ENCODE peak calls at places on chromosome 2, in four cellular contexts. K is GM12878, E is K562, F is HepG2. B is an unnamed sample.

GRCh38 chr2:28979576-28980366 is 1.3 kb upstream of the TOGARAM2 start:
- DNase-seq in F (no peak), K (no peak), E (no peak), B (no peak)

GRCh38 chr2:64808736-64809135 is 155.0 kb upstream of the SERTAD2 start:
- DNase-seq in F (no peak), E (no peak), K (no peak), B (no peak)

GRCh38 chr2:75153221-75153620 is 46.1 kb downstream of the TACR1 start:
- DNase-seq in K (no peak), E (no peak), F (peak; percentile 89), B (no peak)

GRCh38 chr2:29606105-29606871 is 315.1 kb downstream of the ALK start:
- DNase-seq in K (no peak), E (no peak), F (no peak), B (no peak)

GRCh38 chr2:48589170-48589767 is 28.4 kb upstream of the GTF2A1L start:
- DNase-seq in E (peak; percentile 41), K (no peak), F (peak; percentile 33), B (no peak)

GRCh38 chr2:44777542-44777941 is 164.0 kb upstream of the SIX3 start:
- DNase-seq in F (no peak), K (no peak), E (no peak), B (no peak)

GRCh38 chr2:29066989-29067605 is 7.2 kb downstream of the PCARE start:
- DNase-seq in K (no peak), E (no peak), F (no peak), B (no peak)

GRCh38 chr2:133107436-133107835 is 437.4 kb upstream of the LYPD1 start:
- DNase-seq in E (no peak), F (no peak), K (no peak), B (no peak)

GRCh38 chr2:229855116-229855515 is 66.7 kb downstream of the TRIP12 start:
- DNase-seq in F (no peak), E (no peak), K (no peak), B (no peak)

GRCh38 chr2:229858351-229858750 is 63.5 kb downstream of the TRIP12 start:
- DNase-seq in F (no peak), K (no peak), E (no peak), B (no peak)

GRCh38 chr2:229860334-229860733 is 61.5 kb downstream of the TRIP12 start:
- DNase-seq in E (no peak), K (no peak), F (no peak), B (no peak)

GRCh38 chr2:229856416-229856815 is 65.4 kb downstream of the TRIP12 start:
- DNase-seq in F (no peak), E (no peak), K (no peak), B (no peak)

DNA sequence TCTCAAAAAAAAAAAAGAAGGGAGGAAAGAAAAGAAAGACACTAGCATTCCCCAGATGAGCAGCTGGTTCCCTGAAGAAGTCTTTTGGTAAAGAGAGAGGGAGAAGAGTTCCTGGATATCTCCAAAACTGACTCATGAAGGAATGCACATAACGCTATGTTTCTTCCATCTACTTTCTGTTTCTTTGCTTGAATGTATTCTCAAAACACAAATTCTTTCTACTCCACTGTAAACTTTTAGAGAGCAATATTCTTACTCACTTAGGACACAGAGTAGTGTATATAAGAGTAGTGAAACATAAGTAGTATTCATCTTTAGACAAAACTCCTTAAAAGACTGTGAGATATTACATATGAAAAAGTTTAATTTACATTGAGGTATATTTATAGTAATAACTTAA is 64.2 kb downstream of the TRIP12 start:
- DNase-seq in E (no peak), K (no peak), F (no peak), B (no peak)
- TF ChIP-seq TAF1 in E (no peak), K (no peak), F (no peak), B (no peak)

DNA sequence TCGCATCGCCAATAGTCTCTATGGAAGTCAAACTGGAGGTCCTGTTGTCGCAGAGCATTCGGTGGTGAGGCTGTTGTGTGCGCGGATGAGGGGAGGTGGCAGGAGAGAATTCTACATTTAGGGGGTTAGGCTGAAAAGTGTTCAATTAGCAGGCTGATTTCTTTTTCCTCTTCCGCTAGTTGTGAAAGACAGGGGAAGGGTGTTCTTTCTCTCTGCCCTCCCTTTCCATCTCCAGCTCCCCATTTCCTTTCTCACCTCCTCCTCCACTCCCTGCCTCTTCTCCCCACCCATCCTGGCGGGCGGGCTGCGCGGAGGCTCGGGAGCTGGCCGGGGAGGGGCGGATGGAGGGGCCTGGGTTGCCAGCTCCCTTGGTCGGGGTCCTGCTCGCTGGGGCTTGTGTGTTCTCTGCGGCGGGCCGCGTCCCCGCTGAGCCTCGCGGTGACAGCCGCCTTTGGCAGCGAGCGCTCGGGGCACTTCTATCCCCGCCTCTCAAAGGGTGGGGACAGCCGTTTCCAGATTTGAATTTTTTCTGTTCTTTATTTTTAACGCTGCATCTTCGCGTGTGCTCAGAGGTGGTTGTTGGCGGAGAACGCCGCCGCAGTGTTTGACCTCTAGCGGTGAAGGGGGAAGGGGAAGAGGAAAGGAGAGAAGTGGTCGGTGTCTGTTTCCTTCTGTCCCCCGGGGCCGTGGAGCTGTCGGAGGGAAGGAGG is 3.6 kb downstream of the SOX11 start:
- DNase-seq in K (no peak), F (no peak), E (no peak), B (peak; percentile 74)
- TF ChIP-seq EZH2 in K (no peak), F (no peak), E (no peak), B (no peak)

DNA sequence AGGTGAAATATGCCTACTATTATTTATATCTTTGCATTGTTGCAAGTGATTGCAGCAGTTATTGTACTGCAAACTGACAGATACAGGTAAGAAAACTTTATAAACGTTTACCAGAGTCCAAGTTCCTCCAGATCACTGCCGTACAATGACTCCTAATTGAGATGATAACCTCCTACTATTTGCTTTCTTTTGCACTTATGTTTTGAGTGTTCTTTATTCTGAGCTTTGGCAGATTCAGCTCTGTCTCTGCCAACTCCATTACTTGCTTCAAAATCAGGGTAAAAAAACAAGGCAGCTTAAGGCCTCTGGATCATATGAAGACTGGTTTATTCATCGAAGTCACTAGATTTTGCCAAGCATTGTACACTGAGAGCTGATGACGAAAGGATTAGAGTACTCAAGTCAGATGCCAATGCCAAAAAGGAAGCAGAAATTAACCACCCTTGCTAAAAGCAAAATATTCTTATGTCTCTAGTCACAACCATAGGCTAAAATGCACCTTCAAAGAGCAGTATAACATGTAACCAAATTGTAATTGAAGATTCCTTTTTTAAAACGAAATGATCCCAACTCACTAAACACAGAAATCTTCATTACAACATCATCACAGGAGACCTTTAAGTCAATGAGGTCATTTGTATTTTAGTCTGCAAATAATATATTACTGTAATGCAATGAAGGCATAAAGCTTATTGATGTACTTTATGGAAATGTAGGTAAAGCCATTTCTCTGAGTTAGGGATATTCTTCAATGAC is 10.5 kb upstream of the IKZF2 start:
- DNase-seq in K (no peak), F (no peak), E (no peak), B (no peak)
- TF ChIP-seq TAF1 in K (no peak), F (no peak), E (no peak), B (no peak)

GRCh38 chr2:231926180-231926741 is at the start of gene NPPC:
- DNase-seq in K (no peak), E (peak; percentile 56), F (peak; percentile 62), B (peak; percentile 84)

GRCh38 chr2:231926761-231927565 is 767 bp upstream of the NPPC start:
- DNase-seq in K (no peak), F (no peak), E (no peak), B (no peak)

GRCh38 chr2:231923951-231924888 is 2.0 kb downstream of the NPPC start:
- DNase-seq in E (no peak), K (no peak), F (no peak), B (no peak)

GRCh38 chr2:231924889-231925275 is 1.3 kb downstream of the NPPC start:
- DNase-seq in K (no peak), F (no peak), E (no peak), B (no peak)

GRCh38 chr2:231925303-231926179 is 655 bp downstream of the NPPC start:
- DNase-seq in E (peak; percentile 83), K (no peak), F (peak; percentile 73), B (peak; percentile 93)
- TF ChIP-seq EZH2 in E (no peak), K (no peak), F (peak; percentile 1), B (no peak)

GRCh38 chr2:162153608-162154224 is 1.7 kb upstream of the GCG start:
- DNase-seq in K (no peak), E (peak; percentile 12), F (peak; percentile 56), B (peak; percentile 27)
- TF ChIP-seq TAF1 in K (no peak), E (no peak), F (no peak), B (no peak)

DNA sequence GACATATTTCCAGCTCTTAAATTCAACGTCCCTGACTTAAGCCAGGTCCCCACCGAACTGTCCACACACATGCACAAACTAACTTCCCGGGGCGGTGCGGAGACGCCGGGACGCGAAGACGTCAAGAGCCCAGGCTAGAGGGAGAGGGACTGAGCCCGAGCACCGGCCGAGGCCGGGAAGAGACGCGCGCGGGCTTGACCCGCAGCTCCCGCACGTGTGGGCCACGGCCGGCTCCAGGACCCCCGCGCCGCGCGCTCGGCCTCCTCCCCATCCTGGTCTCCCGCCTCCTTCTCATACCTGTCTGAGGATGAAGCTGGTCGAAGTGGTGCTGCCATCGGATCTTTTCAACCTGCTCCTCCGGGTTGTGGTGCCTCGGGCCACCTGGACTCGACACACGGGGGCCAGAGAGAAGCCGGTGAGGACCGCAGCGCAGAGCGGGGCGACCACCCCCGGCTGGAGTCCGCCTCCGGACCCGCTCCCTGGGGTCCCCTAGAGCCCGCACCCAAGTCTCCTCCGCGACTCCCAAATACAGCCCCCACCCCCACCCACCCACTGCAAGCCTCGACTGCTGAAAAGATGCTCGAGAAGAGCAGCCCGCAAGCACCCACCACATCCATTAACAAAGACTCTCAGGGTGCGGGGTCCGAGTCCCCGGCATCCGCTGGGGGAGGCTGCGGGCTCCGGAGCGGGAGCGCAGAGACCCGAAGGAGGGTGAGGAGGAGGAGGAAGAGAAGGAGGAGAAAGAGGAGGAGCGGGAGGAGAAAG is 629 bp downstream of the CACNB4 start:
- DNase-seq in K (no peak), E (no peak), F (no peak), B (peak; percentile 71)
- TF ChIP-seq EZH2 in K (no peak), E (no peak), F (peak; percentile 59), B (peak; percentile 81)

DNA sequence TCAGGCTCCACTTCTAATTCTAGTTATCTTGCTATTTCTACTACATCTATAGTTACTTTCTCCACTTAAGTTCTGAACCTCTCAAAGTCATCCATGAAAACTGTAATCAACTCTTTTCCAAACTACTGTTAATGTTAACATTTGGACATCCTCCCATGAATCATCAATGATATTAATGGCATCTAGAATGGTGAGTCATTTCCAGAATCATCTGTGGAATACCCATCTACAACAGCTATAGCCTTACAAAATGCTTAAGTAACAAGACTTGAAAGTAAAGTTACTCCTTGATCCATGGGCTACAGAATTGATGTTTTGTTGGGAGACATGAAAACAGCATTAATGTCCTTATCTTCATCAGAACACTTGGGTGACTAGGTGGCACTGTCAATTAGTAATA is 35.4 kb downstream of the BARD1 start:
- DNase-seq in E (no peak), K (no peak), F (no peak), B (no peak)
- TF ChIP-seq TAF1 in E (no peak), K (no peak), F (no peak), B (no peak)

B was measured in H1.